ENCODE peak calls at places on chromosomes 5 and 9, in nine cellular contexts. Z, M, X, R, Q, F, D, B and W are unnamed samples.

GRCh38 chr5:148974638-148975330 is 88.1 kb downstream of the SH3TC2 start:
- DNase-seq in Z (no peak), M (no peak), X (no peak), R (no peak), Q (no peak), F (no peak), D (no peak), B (no peak), W (no peak)

GRCh38 chr9:22813520-22813919 is 366.9 kb downstream of the DMRTA1 start:
- DNase-seq in Z (no peak), M (peak; percentile 46), X (peak; percentile 48), R (peak; percentile 53), Q (no peak), F (no peak), D (no peak), B (no peak), W (no peak)

GRCh38 chr5:120326651-120327050 is 137.4 kb upstream of the PRR16 start:
- DNase-seq in Z (no peak), M (peak; percentile 12), X (no peak), R (no peak), Q (no peak), F (no peak), D (no peak), B (no peak), W (no peak)

GRCh38 chr5:164735334-164735733 is 1229.9 kb downstream of the MAT2B start:
- DNase-seq in Z (no peak), M (no peak), X (no peak), R (no peak), Q (no peak), F (no peak), D (no peak), B (no peak), W (no peak)

GRCh38 chr5:180175015-180175431 is 34.0 kb downstream of the RASGEF1C start:
- DNase-seq in Z (no peak), M (no peak), X (no peak), R (no peak), Q (no peak), F (no peak), D (no peak), B (no peak), W (no peak)

GRCh38 chr9:130298663-130299279 is 33.2 kb downstream of the HMCN2 start:
- DNase-seq in Z (no peak), M (no peak), X (no peak), R (peak; percentile 79), Q (peak; percentile 36), F (peak; percentile 42), D (peak; percentile 56), B (no peak), W (no peak)

GRCh38 chr9:84101892-84102632 is 121.5 kb downstream of the RMI1 start:
- DNase-seq in Z (peak; percentile 59), M (no peak), X (no peak), R (peak; percentile 60), Q (peak; percentile 30), F (no peak), D (no peak), B (no peak), W (no peak)

GRCh38 chr9:1918642-1919041 is 96.5 kb upstream of the SMARCA2 start:
- DNase-seq in Z (no peak), M (no peak), X (no peak), R (peak; percentile 60), Q (no peak), F (no peak), D (no peak), B (no peak), W (no peak)

GRCh38 chr5:100537946-100538345 is 2.8 kb downstream of the FAM174A start:
- DNase-seq in Z (no peak), M (no peak), X (no peak), R (no peak), Q (no peak), F (no peak), D (no peak), B (no peak), W (no peak)

GRCh38 chr9:35852876-35853865 is 17.0 kb downstream of the OR13J1 start:
- DNase-seq in Z (no peak), M (no peak), X (no peak), R (no peak), Q (no peak), F (peak; percentile 6), D (no peak), B (peak; percentile 66), W (no peak)

GRCh38 chr9:99055384-99055783 is 49.5 kb upstream of the TGFBR1 start:
- DNase-seq in Z (no peak), M (no peak), X (no peak), R (no peak), Q (no peak), F (no peak), D (no peak), B (no peak), W (no peak)

GRCh38 chr9:34233691-34234090 is 54.8 kb downstream of the UBAP1 start:
- DNase-seq in Z (no peak), M (peak; percentile 66), X (peak; percentile 38), R (no peak), Q (no peak), F (no peak), D (no peak), B (no peak), W (no peak)

GRCh38 chr9:93890436-93890935 is 64.7 kb downstream of the BARX1 start:
- DNase-seq in Z (no peak), M (no peak), X (no peak), R (no peak), Q (no peak), F (no peak), D (no peak), B (no peak), W (no peak)

GRCh38 chr5:157366741-157367684 is 93.0 kb upstream of the NIPAL4 start:
- DNase-seq in Z (peak; percentile 70), M (peak; percentile 81), X (peak; percentile 40), R (peak; percentile 72), Q (peak; percentile 50), F (no peak), D (no peak), B (no peak), W (peak; percentile 68)

GRCh38 chr5:112703866-112704820 is 33.5 kb upstream of the APC start:
- DNase-seq in Z (no peak), M (peak; percentile 44), X (peak; percentile 46), R (no peak), Q (no peak), F (no peak), D (no peak), B (no peak), W (no peak)

DNA sequence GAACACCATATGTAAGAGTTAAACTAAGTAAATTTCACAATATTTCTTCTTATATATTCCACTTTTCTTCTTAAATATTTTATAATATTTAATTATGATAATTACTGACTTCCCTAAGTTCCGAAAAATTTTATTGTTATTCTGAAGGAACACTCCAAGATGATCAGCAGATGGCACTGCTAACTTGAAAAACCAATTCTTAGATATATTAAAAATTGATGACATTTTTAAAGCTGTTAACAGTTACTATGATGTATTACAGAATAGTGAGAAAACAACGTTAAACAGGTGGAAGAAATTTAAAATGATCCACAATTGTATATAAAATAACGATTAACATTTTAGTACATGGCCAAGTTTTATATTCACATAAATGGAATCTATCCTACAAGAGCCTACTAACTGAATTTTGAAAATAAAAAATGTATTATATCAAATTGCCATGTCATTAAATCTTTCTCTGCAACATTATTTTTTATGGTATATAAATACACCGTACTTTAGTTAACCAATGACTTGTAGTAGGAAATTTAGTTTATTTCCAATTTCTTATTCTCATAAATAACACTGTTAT is 30.1 kb upstream of the MUSK start:
- DNase-seq in Z (no peak), M (peak; percentile 70), X (peak; percentile 36), R (no peak), Q (no peak), F (no peak), D (no peak), B (no peak), W (no peak)
- TF ChIP-seq CTCF in Z (no peak), M (peak; percentile 43), X (peak; percentile 82), R (peak; percentile 48), Q (no peak), F (peak; percentile 40), D (no peak), B (peak; percentile 69), W (no peak)

DNA sequence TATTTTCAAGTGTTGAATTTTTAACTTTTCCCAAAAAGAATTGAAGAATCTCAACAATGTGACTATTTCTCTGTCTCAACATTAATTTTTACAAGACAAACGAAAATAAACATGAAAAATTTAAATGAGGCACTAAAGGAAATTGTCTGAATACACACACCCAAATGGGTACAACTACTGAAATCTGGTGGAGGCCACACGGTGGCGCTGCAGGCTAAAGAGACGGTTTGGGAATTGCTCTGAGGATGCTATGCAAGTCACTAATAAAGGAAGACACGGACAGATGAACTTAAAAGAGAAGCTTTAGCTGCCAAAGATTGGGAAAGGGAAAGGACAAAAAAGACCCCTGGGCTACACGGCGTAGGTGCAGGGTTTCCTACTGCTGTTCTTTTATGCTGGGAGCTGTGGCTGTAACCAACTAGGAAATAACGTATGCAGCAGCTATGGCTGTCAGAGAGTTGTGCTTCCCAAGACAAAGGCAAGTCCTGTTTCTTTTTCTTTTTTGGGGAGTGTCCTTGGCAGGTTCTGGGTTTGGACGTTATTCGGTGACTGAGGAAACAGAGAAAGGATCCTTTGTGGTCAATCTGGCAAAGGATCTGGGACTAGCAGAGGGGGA is at the start of gene PCDHB10:
- DNase-seq in Z (peak; percentile 74), M (peak; percentile 8), X (peak; percentile 33), R (peak; percentile 80), Q (peak; percentile 73), F (no peak), D (no peak), B (no peak), W (no peak)
- TF ChIP-seq CTCF in Z (peak; percentile 64), M (peak; percentile 35), X (peak; percentile 86), R (peak; percentile 89), Q (peak; percentile 88), F (peak; percentile 49), D (no peak), B (peak; percentile 71), W (peak; percentile 14)

DNA sequence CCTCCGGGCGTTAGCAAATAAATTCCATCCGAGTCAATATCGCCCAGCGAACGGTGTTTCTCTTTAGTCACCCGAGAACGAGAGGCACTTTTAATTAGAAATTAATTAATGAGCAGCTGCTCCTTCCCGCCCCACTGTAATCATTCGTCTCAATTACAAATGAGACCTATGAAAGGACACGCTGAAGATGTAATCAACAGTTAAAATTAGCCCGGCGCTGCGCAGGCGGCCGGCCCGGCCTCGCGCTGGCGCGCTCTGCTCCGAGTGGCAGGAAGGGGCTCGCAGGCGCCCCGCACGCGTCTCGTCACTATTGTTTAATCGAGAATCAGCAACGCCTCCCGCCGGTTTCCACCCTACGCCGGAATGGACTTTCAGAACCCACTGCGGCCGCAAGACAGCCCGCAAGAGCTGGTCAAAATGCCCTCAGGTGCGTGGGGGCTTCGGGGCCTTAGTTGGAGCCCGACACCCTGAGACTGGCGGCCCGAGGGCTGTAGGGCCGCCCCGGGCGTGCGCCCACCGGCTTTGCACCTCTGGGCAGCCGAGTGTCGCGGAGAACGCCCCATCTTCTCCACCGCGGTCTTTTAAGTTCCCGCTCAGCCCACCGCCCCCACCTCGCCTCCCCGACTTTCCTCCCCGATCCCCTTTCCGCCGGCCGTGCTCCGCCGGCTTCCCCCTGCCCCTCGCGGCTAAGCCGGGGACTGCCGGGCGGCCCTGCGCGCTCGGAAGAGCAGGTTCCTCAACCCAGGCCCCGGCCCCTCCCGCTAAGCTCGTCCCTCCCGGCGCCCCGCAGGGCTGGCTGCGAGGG is 597 bp upstream of the IRX4 start:
- DNase-seq in Z (peak; percentile 71), M (no peak), X (no peak), R (peak; percentile 80), Q (peak; percentile 61), F (peak; percentile 43), D (no peak), B (no peak), W (no peak)
- TF ChIP-seq CTCF in Z (peak; percentile 67), M (no peak), X (peak; percentile 37), R (peak; percentile 47), Q (peak; percentile 43), F (peak; percentile 52), D (no peak), B (peak; percentile 73), W (peak; percentile 25)

GRCh38 chr5:141757402-141757801 is 75.4 kb upstream of the ARAP3 start:
- DNase-seq in Z (peak; percentile 60), M (peak; percentile 39), X (peak; percentile 38), R (peak; percentile 64), Q (peak; percentile 57), F (no peak), D (peak; percentile 63), B (no peak), W (no peak)
- TF ChIP-seq CTCF in Z (no peak), M (peak; percentile 45), X (peak; percentile 68), R (peak; percentile 59), Q (no peak), F (peak; percentile 48), D (peak; percentile 20), B (peak; percentile 62), W (peak; percentile 61)